ENCODE peak calls at places on chromosomes 6 and 20, in four cellular contexts. G is AG04450, Z is lower lobe of right lung, R is DND-41. Q is an unnamed sample. For H3K27me3, the result is how much of the 10 kb centered on the place peaks cover.

GRCh38 chr6:39947611-39948068 is 13.4 kb upstream of the MOCS1 start:
- DNase-seq in R (no peak), G (no peak), Z (no peak), Q (no peak)

GRCh38 chr6:79404261-79404660 is 133.0 kb downstream of the LCA5 start:
- DNase-seq in G (no peak), R (no peak), Z (no peak), Q (no peak)

GRCh38 chr20:44093249-44093582 is 93.8 kb downstream of the JPH2 start:
- DNase-seq in R (no peak), G (no peak), Z (no peak), Q (no peak)

GRCh38 chr6:36268478-36269248 is 1.2 kb upstream of the PNPLA1 start:
- DNase-seq in Z (no peak), G (no peak), R (no peak), Q (no peak)

GRCh38 chr6:36633915-36634314 is 39.8 kb downstream of the SRSF3 start:
- DNase-seq in G (peak), R (no peak), Z (peak), Q (no peak)

GRCh38 chr6:109238405-109238804 is 143.1 kb downstream of the CEP57L1 start:
- DNase-seq in Z (no peak), R (no peak), G (no peak), Q (no peak)

GRCh38 chr6:163288915-163289314 is 125.6 kb upstream of the QKI start:
- DNase-seq in Z (no peak), R (no peak), G (no peak), Q (no peak)

GRCh38 chr6:66054967-66055366 is 347.9 kb upstream of the EYS start:
- DNase-seq in Z (no peak), G (no peak), R (no peak), Q (no peak)

GRCh38 chr6:54907316-54907715 is 60.7 kb downstream of the FAM83B start:
- DNase-seq in R (no peak), G (no peak), Z (no peak), Q (no peak)

GRCh38 chr6:119676971-119677370 is 327.4 kb upstream of the MAN1A1 start:
- DNase-seq in R (no peak), Z (no peak), G (no peak), Q (no peak)

GRCh38 chr6:53699462-53699861 is 33.9 kb upstream of the KLHL31 start:
- DNase-seq in G (no peak), Z (no peak), R (no peak), Q (no peak)
- H3K27me3 ChIP-seq in G (under half), Z (under half), R (under half), Q (under half)

GRCh38 chr6:149919834-149920225 is 3.1 kb downstream of the RAET1G start:
- DNase-seq in R (no peak), Z (no peak), G (no peak), Q (peak)
- H3K4me3 ChIP-seq in R (no peak), Z (no peak), G (no peak), Q (no peak)

DNA sequence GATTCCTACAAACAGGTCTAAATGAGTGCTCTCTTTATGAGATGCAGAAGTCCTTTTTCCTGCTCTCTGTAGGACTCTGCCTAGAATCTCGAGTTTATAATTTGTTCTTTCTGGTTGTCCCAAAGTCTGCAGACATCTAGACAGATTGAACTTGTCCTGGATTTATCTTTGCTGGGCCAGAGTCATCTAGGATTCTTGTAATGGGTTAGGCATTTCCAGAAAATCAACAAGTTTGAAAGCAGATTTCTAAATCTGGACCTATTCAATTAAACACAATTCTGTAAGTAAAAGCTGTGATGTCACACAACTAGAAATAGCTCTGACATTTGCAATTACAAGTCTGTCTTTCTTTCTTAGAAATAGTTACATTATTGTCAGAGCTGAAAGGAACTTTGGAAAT is 4.3 kb upstream of the RSPO3 start:
- DNase-seq in R (no peak), G (no peak), Z (no peak), Q (no peak)
- H3K27me3 ChIP-seq in R (under half), G (under half), Z (under half), Q (under half)

GRCh38 chr6:113586966-113587699 is 270.0 kb upstream of the MARCKS start:
- DNase-seq in R (no peak), Z (no peak), G (no peak), Q (no peak)
- H3K4me3 ChIP-seq in R (no peak), Z (no peak), G (no peak), Q (no peak)

GRCh38 chr6:125751334-125751916 is 2.0 kb downstream of the HEY2 start:
- DNase-seq in R (no peak), G (no peak), Z (no peak), Q (no peak)

GRCh38 chr6:125753218-125753936 is 3.9 kb downstream of the HEY2 start:
- DNase-seq in G (no peak), R (no peak), Z (no peak), Q (no peak)

GRCh38 chr6:125752773-125753172 is 3.3 kb downstream of the HEY2 start:
- DNase-seq in R (no peak), G (no peak), Z (no peak), Q (no peak)

GRCh38 chr6:125750692-125751333 is 1.4 kb downstream of the HEY2 start:
- DNase-seq in Z (no peak), R (no peak), G (no peak), Q (no peak)

DNA sequence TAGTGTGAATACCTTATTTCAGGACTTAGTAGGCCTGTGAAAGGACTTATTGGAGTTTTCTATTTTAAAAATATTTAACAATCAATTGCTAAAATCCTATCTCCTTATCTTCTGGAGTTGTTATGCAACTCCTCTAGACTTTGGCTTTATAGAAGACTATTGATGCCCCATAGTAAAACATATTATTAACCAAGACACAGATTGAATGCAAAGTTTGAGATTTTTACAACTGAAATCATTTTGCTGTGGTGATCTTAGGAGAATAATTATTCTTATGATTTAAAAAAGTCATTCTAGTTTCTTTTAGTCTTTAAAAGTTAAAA is 4.5 kb downstream of the HEY2 start:
- DNase-seq in Z (no peak), G (no peak), R (no peak), Q (no peak)
- H3K27me3 ChIP-seq in Z (half or more), G (under half), R (under half), Q (under half)

GRCh38 chr6:111792914-111793700 is 80.1 kb downstream of the FYN start:
- DNase-seq in R (no peak), G (no peak), Z (no peak), Q (no peak)
- H3K4me3 ChIP-seq in R (no peak), G (no peak), Z (peak), Q (no peak)

DNA sequence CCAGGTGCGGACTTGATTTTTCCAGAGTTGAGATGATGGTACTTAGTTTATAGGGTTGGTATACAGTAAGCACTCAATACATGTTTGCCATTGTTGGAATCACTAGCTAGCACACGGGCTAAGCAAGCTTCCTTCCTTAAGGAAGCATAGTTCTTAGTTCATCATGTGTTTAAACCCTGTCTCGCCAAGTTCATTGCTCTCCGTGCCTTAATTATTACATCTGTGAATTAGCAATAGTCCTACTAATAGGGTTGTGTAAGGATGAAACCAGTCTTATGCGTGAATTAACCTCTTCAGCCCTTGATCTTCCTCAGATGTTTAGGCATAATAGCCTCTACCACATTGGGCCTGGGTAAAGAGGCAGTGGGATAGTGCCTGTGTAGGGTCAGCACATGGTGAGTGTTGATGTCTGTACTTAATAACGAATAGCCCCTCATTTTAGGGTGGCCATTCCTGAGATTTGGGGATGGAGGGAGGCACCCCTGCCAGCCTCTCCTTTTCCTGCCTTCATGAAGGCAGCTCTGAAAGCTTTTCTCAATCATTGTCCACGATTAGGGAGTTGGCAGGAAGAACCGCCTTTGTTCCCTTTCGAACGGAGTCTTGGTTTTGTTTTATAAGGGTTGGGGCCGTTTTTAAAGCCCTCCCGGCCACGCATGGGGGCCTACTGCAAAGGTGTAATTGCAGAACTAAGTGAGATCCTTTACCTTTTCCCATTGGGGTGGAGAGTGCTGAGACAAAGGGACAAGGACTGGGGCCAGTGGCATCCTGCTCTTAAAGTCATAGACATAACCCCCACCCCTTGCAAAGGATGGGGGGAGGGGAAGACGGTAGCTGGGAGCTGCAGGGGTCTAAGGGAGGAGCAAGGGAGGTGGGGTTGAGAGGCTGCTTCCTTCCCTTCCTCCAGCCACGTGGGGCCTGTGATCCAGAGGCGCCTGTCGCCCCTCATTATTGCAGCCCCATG is 2.1 kb downstream of the DNMT3B start:
- DNase-seq in Z (no peak), R (peak), G (no peak), Q (no peak)
- H3K27me3 ChIP-seq in Z (under half), R (under half), G (under half), Q (under half)

DNA sequence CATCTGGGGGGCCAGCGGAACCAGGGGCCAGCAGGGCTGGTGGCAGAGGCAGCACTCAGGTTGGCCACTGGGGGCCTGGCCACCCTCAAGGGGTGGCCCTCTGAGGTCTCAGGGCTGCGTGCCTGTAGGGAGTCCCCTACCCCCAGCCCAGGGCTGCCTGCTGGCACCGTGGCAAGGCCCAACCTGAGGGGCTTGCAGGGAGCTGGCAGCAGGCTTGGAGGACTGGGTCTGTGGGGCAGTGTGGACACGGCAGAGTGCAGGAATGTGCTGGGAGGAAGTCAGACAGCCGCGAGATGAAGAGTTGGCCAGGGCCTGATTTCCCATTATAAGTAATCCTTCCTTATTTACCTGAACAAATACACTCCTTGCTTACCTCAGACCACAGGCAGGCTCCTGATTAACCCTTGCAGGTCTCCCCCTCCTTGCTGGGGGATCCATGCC is at the start of gene SPDEF:
- DNase-seq in Z (no peak), G (no peak), R (no peak), Q (no peak)
- H3K4me3 ChIP-seq in Z (peak), G (no peak), R (no peak), Q (no peak)

Q was measured in psoas muscle.